ENCODE peak calls at places on chromosomes 2 and 18, in eight cellular contexts. J is mucosa of gallbladder; O is GM10248; X is stimulated activated CD8-positive, alpha-beta memory T cell treated with anti-CD3 and anti-CD28 coated beads, Interleukin-4, amount 100 ng/mL, for 1 hour; Z is COR-L47; C is NCI-H1436 treated with DMSO at 0.1 percent for 48 hours; V is A172; H is AG08396. W is an unnamed sample.

GRCh38 chr18:59893971-59894370 is 5.8 kb upstream of the PMAIP1 start:
- DNase-seq in J (no peak), O (no peak), X (no peak), Z (no peak), C (no peak), V (no peak), H (no peak), W (no peak)

GRCh38 chr2:193963472-193964119 is 1693.4 kb upstream of the SLC39A10 start:
- DNase-seq in J (no peak), O (no peak), X (no peak), Z (peak; percentile 41), C (no peak), V (peak; percentile 48), H (no peak), W (no peak)

GRCh38 chr2:119005565-119005964 is 63.6 kb downstream of the MARCO start:
- DNase-seq in J (no peak), O (no peak), X (no peak), Z (no peak), C (no peak), V (no peak), H (no peak), W (no peak)

GRCh38 chr18:51339866-51340265 is 142.4 kb upstream of the MEX3C start:
- DNase-seq in J (no peak), O (no peak), X (no peak), Z (peak; percentile 16), C (no peak), V (peak; percentile 22), H (no peak), W (no peak)

GRCh38 chr2:157067562-157067961 is 189.9 kb upstream of the GALNT5 start:
- DNase-seq in J (no peak), O (no peak), X (no peak), Z (no peak), C (no peak), V (no peak), H (no peak), W (no peak)

GRCh38 chr2:72897785-72898184 is 10.6 kb downstream of the SPR start:
- DNase-seq in J (no peak), O (no peak), X (no peak), Z (no peak), C (no peak), V (no peak), H (no peak), W (no peak)

GRCh38 chr2:165163771-165164170 is 40.1 kb downstream of the SCN3A start:
- DNase-seq in J (no peak), O (no peak), X (no peak), Z (no peak), C (no peak), V (no peak), H (no peak), W (no peak)

GRCh38 chr2:4903676-4904348 is 788.4 kb upstream of the SOX11 start:
- DNase-seq in J (no peak), O (no peak), X (no peak), Z (no peak), C (no peak), V (no peak), H (no peak), W (no peak)

GRCh38 chr2:72835403-72835802 is 9.6 kb upstream of the EXOC6B start:
- DNase-seq in J (no peak), O (no peak), X (no peak), Z (no peak), C (no peak), V (no peak), H (no peak), W (no peak)

GRCh38 chr2:45821558-45822271 is 170.2 kb downstream of the PRKCE start:
- DNase-seq in J (peak; percentile 66), O (no peak), X (no peak), Z (no peak), C (no peak), V (peak; percentile 42), H (no peak), W (no peak)

GRCh38 chr18:8359076-8359475 is 250.2 kb upstream of the RAB12 start:
- DNase-seq in J (no peak), O (no peak), X (no peak), Z (peak; percentile 81), C (no peak), V (no peak), H (no peak), W (no peak)

GRCh38 chr2:235724964-235725603 is 231.2 kb downstream of the AGAP1 start:
- DNase-seq in J (peak; percentile 42), O (no peak), X (no peak), Z (no peak), C (no peak), V (no peak), H (no peak), W (no peak)

GRCh38 chr18:78893396-78894305 is 86.0 kb upstream of the SALL3 start:
- DNase-seq in J (no peak), O (no peak), X (no peak), Z (no peak), C (no peak), V (no peak), H (no peak), W (no peak)